ENCODE peak calls at places on chromosomes 1 and 21, in four cellular contexts. R, A, G and C are unnamed samples.

GRCh38 chr1:170929835-170930554 is 5.3 kb upstream of the MROH9 start:
- DNase-seq in R (peak; percentile 41), A (peak; percentile 11), G (peak; percentile 44), C (peak; percentile 73)

GRCh38 chr1:180131510-180131909 is 23.2 kb upstream of the QSOX1 start:
- DNase-seq in R (no peak), A (no peak), G (peak; percentile 11), C (no peak)

GRCh38 chr1:1438531-1439381 is 3.3 kb downstream of the VWA1 start:
- DNase-seq in R (no peak), A (no peak), G (no peak), C (no peak)

GRCh38 chr1:90504509-90504908 is 212.6 kb downstream of the BARHL2 start:
- DNase-seq in R (no peak), A (no peak), G (no peak), C (no peak)

GRCh38 chr1:81466970-81467369 is 333.8 kb upstream of the ADGRL2 start:
- DNase-seq in R (no peak), A (no peak), G (no peak), C (no peak)

GRCh38 chr1:23651069-23651808 is 40.4 kb upstream of the RPL11 start:
- DNase-seq in R (peak; percentile 61), A (no peak), G (no peak), C (no peak)

GRCh38 chr1:161858271-161858670 is 92.2 kb downstream of the ATF6 start:
- DNase-seq in R (no peak), A (no peak), G (no peak), C (no peak)

GRCh38 chr1:225004396-225004795 is 74.9 kb downstream of the DNAH14 start:
- DNase-seq in R (no peak), A (no peak), G (no peak), C (peak; percentile 28)

GRCh38 chr1:114328505-114328904 is 174.8 kb upstream of the SYT6 start:
- DNase-seq in R (no peak), A (no peak), G (no peak), C (no peak)

GRCh38 chr21:24941316-24942185 is 665.7 kb downstream of the MRPL39 start:
- DNase-seq in R (no peak), A (no peak), G (no peak), C (no peak)

GRCh38 chr1:201469645-201470074 is 672 bp upstream of the PHLDA3 start:
- DNase-seq in R (no peak), A (no peak), G (no peak), C (no peak)

GRCh38 chr1:67966001-67966665 is 84.3 kb downstream of the DIRAS3 start:
- DNase-seq in R (no peak), A (no peak), G (no peak), C (no peak)

GRCh38 chr1:234111458-234112142 is 207.1 kb downstream of the SLC35F3 start:
- DNase-seq in R (peak; percentile 27), A (no peak), G (peak; percentile 33), C (peak; percentile 56)

GRCh38 chr1:22184892-22185612 is 42.2 kb upstream of the WNT4 start:
- DNase-seq in R (no peak), A (no peak), G (peak; percentile 10), C (no peak)

GRCh38 chr1:89529196-89529595 is 4.6 kb downstream of the LRRC8B start:
- DNase-seq in R (no peak), A (no peak), G (no peak), C (no peak)

DNA sequence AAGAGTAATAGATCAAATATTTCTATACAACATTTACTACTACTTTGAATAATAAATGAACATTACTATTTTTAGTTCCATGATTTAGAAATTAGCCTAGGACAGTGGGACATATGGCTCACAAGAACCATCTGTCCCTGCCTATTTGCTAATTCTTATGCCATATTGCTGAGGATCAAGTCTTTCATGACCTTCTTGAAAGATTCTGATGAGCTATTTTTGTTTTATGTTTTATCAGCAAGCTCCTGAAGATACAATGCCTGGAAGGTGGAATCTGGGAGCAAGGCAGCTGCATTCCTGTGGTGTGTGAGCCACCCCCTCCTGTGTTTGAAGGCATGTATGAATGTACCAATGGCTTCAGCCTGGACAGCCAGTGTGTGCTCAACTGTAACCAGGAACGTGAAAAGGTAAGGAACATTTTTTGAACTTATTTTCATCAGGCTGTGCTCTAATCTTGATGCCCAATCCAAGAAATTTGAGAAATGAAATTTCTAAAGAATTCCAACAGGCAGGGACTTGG is 326.7 kb downstream of the PAPPA2 start:
- DNase-seq in R (no peak), A (no peak), G (no peak), C (no peak)
- TF ChIP-seq TARDBP in R (no peak), A (no peak), G (no peak), C (no peak)

GRCh38 chr1:183444243-183444642 is 26.1 kb upstream of the NMNAT2 start:
- DNase-seq in R (no peak), A (no peak), G (no peak), C (no peak)
- TF ChIP-seq TARDBP in R (no peak), A (no peak), G (no peak), C (no peak)

GRCh38 chr1:203901581-203901980 is 40.2 kb downstream of the SNRPE start:
- DNase-seq in R (no peak), A (no peak), G (no peak), C (no peak)

GRCh38 chr1:203907901-203908300 is 46.5 kb downstream of the SNRPE start:
- DNase-seq in R (no peak), A (no peak), G (no peak), C (no peak)

GRCh38 chr1:203906932-203907331 is 45.5 kb downstream of the SNRPE start:
- DNase-seq in R (no peak), A (no peak), G (no peak), C (no peak)

GRCh38 chr1:203899869-203900714 is 38.7 kb downstream of the SNRPE start:
- DNase-seq in R (no peak), A (no peak), G (no peak), C (no peak)

GRCh38 chr1:203905275-203905674 is 43.9 kb downstream of the SNRPE start:
- DNase-seq in R (no peak), A (no peak), G (no peak), C (no peak)
- TF ChIP-seq TARDBP in R (no peak), A (no peak), G (no peak), C (no peak)

GRCh38 chr1:214850432-214851010 is 232.0 kb upstream of the KCNK2 start:
- DNase-seq in R (no peak), A (no peak), G (no peak), C (no peak)
- TF ChIP-seq TARDBP in R (no peak), A (no peak), G (no peak), C (no peak)

GRCh38 chr1:230421485-230421884 is 4.6 kb downstream of the PGBD5 start:
- DNase-seq in R (no peak), A (no peak), G (no peak), C (no peak)
- TF ChIP-seq TARDBP in R (no peak), A (no peak), G (no peak), C (no peak)